ENCODE peak calls at places on chromosomes 1 and 21, in seven cellular contexts. One of them, this sample, is unnamed.

GRCh38 chr1:78080767-78081166 is 35.0 kb downstream of the GIPC2 start:
- DNase-seq in left ventricle myocardium superior: no peak
- DNase-seq in fibroblast of lung: no peak
- DNase-seq in smooth muscle cell of the brain vasculature: no peak
- DNase-seq in NCI-H345: no peak
- DNase-seq in HT1080: no peak
- DNase-seq in KG1: no peak
- DNase-seq in this sample: no peak

GRCh38 chr1:10759413-10760200 is 36.8 kb downstream of the CASZ1 start:
- DNase-seq in NCI-H345: no peak
- DNase-seq in smooth muscle cell of the brain vasculature: no peak
- DNase-seq in left ventricle myocardium superior: no peak
- DNase-seq in HT1080: no peak
- DNase-seq in KG1: no peak
- DNase-seq in fibroblast of lung: no peak
- DNase-seq in this sample: no peak

GRCh38 chr1:208202333-208202987 is 41.7 kb downstream of the PLXNA2 start:
- DNase-seq in NCI-H345: peak; percentile 53
- DNase-seq in left ventricle myocardium superior: no peak
- DNase-seq in HT1080: no peak
- DNase-seq in KG1: no peak
- DNase-seq in smooth muscle cell of the brain vasculature: no peak
- DNase-seq in fibroblast of lung: no peak
- DNase-seq in this sample: no peak

GRCh38 chr21:26050857-26051256 is 119.7 kb downstream of the APP start:
- DNase-seq in HT1080: no peak
- DNase-seq in KG1: no peak
- DNase-seq in fibroblast of lung: no peak
- DNase-seq in left ventricle myocardium superior: no peak
- DNase-seq in NCI-H345: no peak
- DNase-seq in smooth muscle cell of the brain vasculature: no peak
- DNase-seq in this sample: no peak

GRCh38 chr1:194227157-194227556 is 1040.7 kb upstream of the B3GALT2 start:
- DNase-seq in fibroblast of lung: peak; percentile 49
- DNase-seq in left ventricle myocardium superior: no peak
- DNase-seq in KG1: no peak
- DNase-seq in smooth muscle cell of the brain vasculature: no peak
- DNase-seq in NCI-H345: no peak
- DNase-seq in HT1080: peak; percentile 32
- DNase-seq in this sample: no peak

GRCh38 chr1:192805832-192806323 is 3.0 kb upstream of the RGS2 start:
- DNase-seq in NCI-H345: peak; percentile 38
- DNase-seq in smooth muscle cell of the brain vasculature: no peak
- DNase-seq in left ventricle myocardium superior: no peak
- DNase-seq in fibroblast of lung: peak; percentile 91
- DNase-seq in HT1080: peak; percentile 80
- DNase-seq in KG1: peak; percentile 42
- DNase-seq in this sample: peak; percentile 94

GRCh38 chr1:43969746-43970466 is at the start of gene DPH2:
- DNase-seq in fibroblast of lung: peak; percentile 97
- DNase-seq in smooth muscle cell of the brain vasculature: peak; percentile 92
- DNase-seq in HT1080: peak; percentile 94
- DNase-seq in NCI-H345: peak; percentile 98
- DNase-seq in KG1: peak; percentile 96
- DNase-seq in left ventricle myocardium superior: peak; percentile 97
- DNase-seq in this sample: peak; percentile 94

GRCh38 chr1:46370214-46370633 is 23.9 kb upstream of the FAAH start:
- DNase-seq in HT1080: peak; percentile 33
- DNase-seq in NCI-H345: no peak
- DNase-seq in KG1: no peak
- DNase-seq in left ventricle myocardium superior: no peak
- DNase-seq in fibroblast of lung: peak; percentile 64
- DNase-seq in smooth muscle cell of the brain vasculature: no peak
- DNase-seq in this sample: peak; percentile 29

GRCh38 chr1:154801612-154802011 is 68.5 kb downstream of the KCNN3 start:
- DNase-seq in NCI-H345: no peak
- DNase-seq in HT1080: no peak
- DNase-seq in smooth muscle cell of the brain vasculature: no peak
- DNase-seq in KG1: no peak
- DNase-seq in fibroblast of lung: no peak
- DNase-seq in left ventricle myocardium superior: peak; percentile 43
- DNase-seq in this sample: peak; percentile 26

GRCh38 chr1:59505596-59506028 is 208.7 kb downstream of the FGGY start:
- DNase-seq in KG1: no peak
- DNase-seq in fibroblast of lung: peak; percentile 74
- DNase-seq in HT1080: no peak
- DNase-seq in NCI-H345: peak; percentile 38
- DNase-seq in left ventricle myocardium superior: no peak
- DNase-seq in smooth muscle cell of the brain vasculature: no peak
- DNase-seq in this sample: peak; percentile 55

GRCh38 chr1:169060010-169060722 is 46.3 kb upstream of the ATP1B1 start:
- DNase-seq in smooth muscle cell of the brain vasculature: no peak
- DNase-seq in HT1080: peak; percentile 5
- DNase-seq in left ventricle myocardium superior: no peak
- DNase-seq in fibroblast of lung: no peak
- DNase-seq in KG1: no peak
- DNase-seq in NCI-H345: no peak
- DNase-seq in this sample: no peak

GRCh38 chr1:161962094-161962887 is 61.4 kb downstream of the OLFML2B start:
- DNase-seq in NCI-H345: no peak
- DNase-seq in KG1: no peak
- DNase-seq in left ventricle myocardium superior: no peak
- DNase-seq in smooth muscle cell of the brain vasculature: peak; percentile 45
- DNase-seq in HT1080: peak; percentile 88
- DNase-seq in fibroblast of lung: peak; percentile 91
- DNase-seq in this sample: peak; percentile 91

GRCh38 chr1:4797429-4797828 is 143.0 kb downstream of the AJAP1 start:
- DNase-seq in NCI-H345: no peak
- DNase-seq in KG1: no peak
- DNase-seq in HT1080: no peak
- DNase-seq in fibroblast of lung: no peak
- DNase-seq in smooth muscle cell of the brain vasculature: no peak
- DNase-seq in left ventricle myocardium superior: no peak
- DNase-seq in this sample: no peak

GRCh38 chr21:45248893-45249381 is 38.8 kb downstream of the POFUT2 start:
- DNase-seq in NCI-H345: peak; percentile 66
- DNase-seq in HT1080: peak; percentile 11
- DNase-seq in KG1: no peak
- DNase-seq in left ventricle myocardium superior: no peak
- DNase-seq in fibroblast of lung: peak; percentile 36
- DNase-seq in smooth muscle cell of the brain vasculature: no peak
- DNase-seq in this sample: peak; percentile 24

GRCh38 chr1:205870236-205870635 is 20.3 kb upstream of the PM20D1 start:
- DNase-seq in left ventricle myocardium superior: no peak
- DNase-seq in fibroblast of lung: no peak
- DNase-seq in KG1: no peak
- DNase-seq in smooth muscle cell of the brain vasculature: no peak
- DNase-seq in NCI-H345: no peak
- DNase-seq in HT1080: no peak
- DNase-seq in this sample: no peak

GRCh38 chr1:44610527-44611148 is 63.6 kb downstream of the TMEM53 start:
- DNase-seq in fibroblast of lung: no peak
- DNase-seq in HT1080: no peak
- DNase-seq in left ventricle myocardium superior: no peak
- DNase-seq in smooth muscle cell of the brain vasculature: no peak
- DNase-seq in KG1: no peak
- DNase-seq in NCI-H345: no peak
- DNase-seq in this sample: no peak

GRCh38 chr1:239225396-239225795 is 161.0 kb upstream of the CHRM3 start:
- DNase-seq in HT1080: no peak
- DNase-seq in NCI-H345: no peak
- DNase-seq in left ventricle myocardium superior: no peak
- DNase-seq in smooth muscle cell of the brain vasculature: no peak
- DNase-seq in KG1: no peak
- DNase-seq in fibroblast of lung: no peak
- DNase-seq in this sample: no peak

GRCh38 chr1:32540589-32540988 is 1.4 kb downstream of the ZBTB8A start:
- DNase-seq in NCI-H345: peak; percentile 12
- DNase-seq in KG1: peak; percentile 58
- DNase-seq in HT1080: no peak
- DNase-seq in fibroblast of lung: no peak
- DNase-seq in smooth muscle cell of the brain vasculature: no peak
- DNase-seq in left ventricle myocardium superior: no peak
- DNase-seq in this sample: no peak

GRCh38 chr1:100234432-100234831 is 15.2 kb downstream of the DBT start:
- DNase-seq in fibroblast of lung: no peak
- DNase-seq in smooth muscle cell of the brain vasculature: no peak
- DNase-seq in left ventricle myocardium superior: no peak
- DNase-seq in NCI-H345: no peak
- DNase-seq in HT1080: no peak
- DNase-seq in KG1: no peak
- DNase-seq in this sample: peak; percentile 5

GRCh38 chr1:56643661-56644060 is 1.5 kb upstream of the PRKAA2 start:
- DNase-seq in fibroblast of lung: no peak
- DNase-seq in left ventricle myocardium superior: no peak
- DNase-seq in KG1: no peak
- DNase-seq in NCI-H345: no peak
- DNase-seq in smooth muscle cell of the brain vasculature: no peak
- DNase-seq in HT1080: no peak
- DNase-seq in this sample: no peak

GRCh38 chr1:247639381-247639981 is 34.1 kb downstream of the OR2G3 start:
- DNase-seq in KG1: no peak
- DNase-seq in left ventricle myocardium superior: peak; percentile 82
- DNase-seq in NCI-H345: no peak
- DNase-seq in fibroblast of lung: peak; percentile 16
- DNase-seq in smooth muscle cell of the brain vasculature: no peak
- DNase-seq in HT1080: peak; percentile 13
- DNase-seq in this sample: no peak

GRCh38 chr1:168474322-168474721 is 69.5 kb downstream of the XCL2 start:
- DNase-seq in fibroblast of lung: no peak
- DNase-seq in smooth muscle cell of the brain vasculature: no peak
- DNase-seq in left ventricle myocardium superior: no peak
- DNase-seq in NCI-H345: no peak
- DNase-seq in HT1080: no peak
- DNase-seq in KG1: no peak
- DNase-seq in this sample: no peak